ENCODE peak calls at places on chromosomes 6 and 20, in six cellular contexts. G, R, L, S, C and K are unnamed samples.

GRCh38 chr6:134458857-134459657 is 141.1 kb upstream of the SGK1 start:
- DNase-seq in G (no peak), R (no peak), S (no peak), C (no peak), L (no peak), K (no peak)

GRCh38 chr6:18161437-18161836 is 6.2 kb downstream of the KDM1B start:
- DNase-seq in S (no peak), G (no peak), R (peak), C (no peak), L (no peak), K (no peak)

GRCh38 chr6:151847064-151847463 is 39.6 kb downstream of the ESR1 start:
- DNase-seq in C (peak), G (peak), L (no peak), S (peak), R (peak), K (peak)

GRCh38 chr6:37688088-37688850 is 9.4 kb downstream of the MDGA1 start:
- DNase-seq in C (no peak), R (no peak), L (no peak), G (no peak), S (no peak), K (no peak)

GRCh38 chr20:50371878-50372769 is 138.1 kb upstream of the PTPN1 start:
- DNase-seq in L (peak), G (no peak), C (peak), R (peak), S (no peak), K (no peak)

GRCh38 chr20:18712877-18713276 is 100.7 kb upstream of the SCP2D1 start:
- DNase-seq in G (no peak), R (no peak), S (no peak), L (no peak), C (no peak), K (no peak)

GRCh38 chr6:127833336-127833735 is 67.5 kb downstream of the THEMIS start:
- DNase-seq in C (no peak), G (no peak), L (no peak), R (no peak), S (no peak), K (no peak)

GRCh38 chr6:137802408-137803182 is 64.5 kb upstream of the TNFAIP3 start:
- DNase-seq in G (no peak), R (no peak), L (no peak), C (no peak), S (no peak), K (no peak)

GRCh38 chr6:93721386-93722048 is 302.2 kb upstream of the EPHA7 start:
- DNase-seq in R (no peak), G (peak), C (peak), S (peak), L (no peak), K (peak)

GRCh38 chr6:163751032-163751525 is 336.6 kb downstream of the QKI start:
- DNase-seq in R (peak), S (no peak), G (no peak), L (no peak), C (no peak), K (no peak)

GRCh38 chr20:15922556-15922955 is 650.7 kb downstream of the KIF16B start:
- DNase-seq in L (no peak), R (no peak), C (no peak), G (no peak), S (no peak), K (no peak)

GRCh38 chr20:47205577-47206123 is 150.8 kb downstream of the ZMYND8 start:
- DNase-seq in L (no peak), S (peak), C (peak), G (peak), R (peak), K (peak)

GRCh38 chr6:88368071-88368787 is 202.1 kb upstream of the CNR1 start:
- DNase-seq in S (no peak), L (no peak), C (peak), R (peak), G (peak), K (no peak)

GRCh38 chr6:43669922-43670622 is 17.5 kb downstream of the MRPS18A start:
- DNase-seq in C (no peak), R (peak), L (no peak), G (peak), S (no peak), K (no peak)

GRCh38 chr6:107555449-107555848 is 65.5 kb downstream of the SOBP start:
- DNase-seq in C (no peak), G (no peak), L (no peak), R (no peak), S (no peak), K (peak)

GRCh38 chr6:118468682-118469465 is 79.2 kb upstream of the PLN start:
- DNase-seq in R (peak), G (peak), S (no peak), C (no peak), L (no peak), K (no peak)

GRCh38 chr20:881051-881820 is 34.9 kb downstream of the ANGPT4 start:
- DNase-seq in L (no peak), G (peak), C (peak), S (no peak), R (peak), K (peak)

GRCh38 chr20:57762531-57763234 is 52.9 kb upstream of the PMEPA1 start:
- DNase-seq in C (no peak), G (no peak), S (no peak), R (no peak), L (no peak), K (no peak)

GRCh38 chr6:138492113-138492512 is 7.2 kb downstream of the NHSL1 start:
- DNase-seq in R (no peak), G (no peak), L (no peak), S (no peak), C (no peak), K (no peak)

GRCh38 chr20:4040283-4041179 is 25.2 kb upstream of the RNF24 start:
- DNase-seq in C (peak), G (peak), R (no peak), S (no peak), L (no peak), K (no peak)

GRCh38 chr6:142548571-142548970 is 246.8 kb downstream of the ADGRG6 start:
- DNase-seq in C (no peak), R (no peak), S (no peak), L (no peak), G (no peak), K (no peak)

GRCh38 chr20:20297181-20297580 is 70.7 kb upstream of the INSM1 start:
- DNase-seq in R (no peak), S (no peak), C (no peak), G (no peak), L (no peak), K (no peak)

GRCh38 chr6:117465691-117466090 is 16.8 kb upstream of the DCBLD1 start:
- DNase-seq in G (no peak), R (no peak), S (no peak), C (no peak), L (no peak), K (no peak)

GRCh38 chr6:107757910-107758309 is 66.2 kb downstream of the SCML4 start:
- DNase-seq in S (no peak), R (no peak), G (no peak), C (no peak), L (no peak), K (no peak)

GRCh38 chr20:61234224-61234623 is 17.8 kb upstream of the CDH4 start:
- DNase-seq in C (no peak), R (no peak), G (no peak), S (no peak), L (no peak), K (no peak)

GRCh38 chr20:9966966-9967365 is 67.8 kb upstream of the ANKEF1 start:
- DNase-seq in L (no peak), G (peak), C (peak), R (peak), S (no peak), K (peak)
- TF ChIP-seq CTCF in L (no peak), G (peak), C (peak), R (peak), S (peak), K (peak)

DNA sequence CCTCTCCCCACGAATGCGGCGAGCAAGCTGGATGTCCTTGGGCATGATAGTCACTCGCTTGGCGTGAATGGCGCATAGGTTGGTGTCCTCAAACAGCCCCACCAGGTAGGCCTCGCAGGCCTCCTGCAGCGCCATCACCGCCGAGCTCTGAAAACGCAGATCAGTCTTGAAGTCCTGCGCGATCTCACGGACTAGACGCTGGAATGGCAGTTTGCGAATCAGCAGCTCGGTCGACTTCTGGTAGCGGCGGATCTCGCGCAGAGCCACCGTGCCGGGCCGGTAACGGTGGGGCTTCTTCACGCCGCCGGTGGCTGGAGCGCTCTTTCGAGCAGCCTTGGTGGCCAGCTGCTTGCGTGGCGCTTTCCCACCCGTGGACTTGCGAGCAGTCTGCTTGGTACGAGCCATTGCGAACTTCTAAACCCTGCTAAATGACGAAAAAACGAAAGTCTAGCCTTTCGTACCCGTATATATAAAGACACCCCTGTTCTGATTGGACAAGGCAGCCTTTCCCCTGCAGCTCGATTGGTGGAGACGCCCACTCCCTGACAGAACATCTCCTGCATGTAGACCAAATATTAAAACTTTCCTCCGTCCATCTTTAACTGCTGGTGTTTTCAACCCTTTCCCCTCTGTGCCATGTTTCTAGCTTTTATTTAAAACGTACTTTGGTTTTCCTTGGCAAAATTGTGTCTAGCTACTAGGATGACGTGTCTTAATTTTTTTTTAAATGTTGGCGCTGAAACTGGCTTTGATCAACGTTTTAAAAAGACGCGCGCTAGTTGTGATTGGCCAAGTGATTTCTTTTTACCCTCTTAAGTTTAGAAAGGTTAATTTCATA is 109.8 kb downstream of the HFE start:
- DNase-seq in S (peak), R (peak), C (peak), G (peak), L (peak), K (peak)
- TF ChIP-seq CTCF in S (no peak), R (peak), C (no peak), G (no peak), L (no peak), K (no peak)

GRCh38 chr6:30075987-30076311 is 380 bp upstream of the RNF39 start:
- DNase-seq in G (no peak), L (peak), R (peak), S (no peak), C (no peak), K (no peak)

GRCh38 chr6:30073489-30074240 is 1.9 kb downstream of the RNF39 start:
- DNase-seq in S (no peak), G (no peak), C (no peak), L (no peak), R (no peak), K (no peak)

GRCh38 chr6:30076333-30076732 is 764 bp upstream of the RNF39 start:
- DNase-seq in C (no peak), R (peak), G (no peak), L (no peak), S (no peak), K (no peak)

GRCh38 chr6:30075094-30075986 is at the start of gene RNF39:
- DNase-seq in C (no peak), L (peak), G (no peak), R (peak), S (no peak), K (no peak)

GRCh38 chr6:30074331-30075093 is 1.1 kb downstream of the RNF39 start:
- DNase-seq in S (no peak), G (no peak), C (no peak), L (peak), R (no peak), K (no peak)
- TF ChIP-seq CTCF in S (no peak), G (no peak), C (no peak), L (no peak), R (no peak), K (no peak)

GRCh38 chr6:13428528-13429405 is 58.6 kb downstream of the GFOD1 start:
- DNase-seq in G (no peak), R (no peak), C (no peak), L (no peak), S (no peak), K (no peak)
- TF ChIP-seq CTCF in G (no peak), R (no peak), C (no peak), L (no peak), S (no peak), K (no peak)

DNA sequence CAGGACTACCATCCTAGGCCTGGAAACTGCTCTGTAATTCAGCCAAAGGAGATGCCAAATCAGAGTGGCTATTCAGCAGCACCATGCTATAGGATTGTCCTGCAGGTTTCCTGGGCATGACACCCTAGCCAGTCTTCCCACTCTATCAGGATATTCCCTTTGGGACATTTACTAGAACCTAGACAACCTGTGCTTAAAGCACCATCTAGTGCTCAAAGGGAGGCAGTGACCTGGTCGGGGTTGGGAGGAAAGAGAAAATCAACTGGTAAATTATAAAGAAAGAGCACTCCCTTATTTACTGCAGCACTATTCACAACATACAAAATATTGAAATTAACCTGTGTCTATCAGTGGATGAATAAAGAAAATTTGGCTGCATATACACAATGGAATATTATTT is 67.2 kb upstream of the SMLR1 start:
- DNase-seq in R (peak), L (no peak), C (peak), G (peak), S (peak), K (peak)
- TF ChIP-seq CTCF in R (peak), L (peak), C (peak), G (peak), S (peak), K (peak)